ENCODE peak calls at places on chromosomes 7 and 10, in ten cellular contexts. O, G, N, Y, U, F, D, J, R and B are unnamed samples.

GRCh38 chr7:128431221-128431620 is 21.4 kb upstream of the IMPDH1 start:
- DNase-seq in O (no peak), D (peak), J (no peak), U (peak), G (peak), R (no peak), F (no peak), N (no peak), Y (no peak), B (no peak)

GRCh38 chr10:101297901-101298451 is 56.0 kb upstream of the BTRC start:
- DNase-seq in U (peak), Y (peak), O (peak), J (peak), R (peak), G (peak), D (peak), N (peak), F (no peak), B (peak)

GRCh38 chr10:85265121-85265520 is 936.7 kb downstream of the CCSER2 start:
- DNase-seq in G (no peak), N (no peak), R (no peak), F (no peak), O (no peak), D (no peak), Y (no peak), J (no peak), U (no peak), B (no peak)

GRCh38 chr7:80386686-80387085 is 125.2 kb downstream of the GNAT3 start:
- DNase-seq in U (peak), F (no peak), N (no peak), D (no peak), Y (no peak), O (no peak), R (no peak), J (no peak), G (no peak), B (no peak)

GRCh38 chr10:92816106-92816505 is 32.2 kb upstream of the EXOC6 start:
- DNase-seq in Y (no peak), N (no peak), G (no peak), U (no peak), J (no peak), O (no peak), D (no peak), F (no peak), R (no peak), B (no peak)

GRCh38 chr7:122845286-122845685 is 41.0 kb downstream of the CADPS2 start:
- DNase-seq in J (no peak), N (no peak), F (no peak), U (no peak), R (no peak), D (no peak), Y (no peak), G (no peak), O (no peak), B (no peak)

GRCh38 chr10:59000162-59000825 is 176.1 kb upstream of the PHYHIPL start:
- DNase-seq in D (no peak), N (no peak), O (no peak), R (no peak), F (no peak), Y (no peak), G (no peak), U (no peak), J (no peak), B (no peak)

GRCh38 chr7:158413962-158414961 is 173.4 kb downstream of the PTPRN2 start:
- DNase-seq in F (no peak), D (no peak), R (peak), J (no peak), U (peak), Y (no peak), G (no peak), O (no peak), N (peak), B (no peak)

GRCh38 chr7:145718129-145718528 is 398.5 kb upstream of the CNTNAP2 start:
- DNase-seq in O (no peak), Y (no peak), D (no peak), U (no peak), J (no peak), R (no peak), G (no peak), F (no peak), N (peak), B (no peak)

GRCh38 chr10:66586073-66586472 is 339.8 kb upstream of the LRRTM3 start:
- DNase-seq in Y (peak), F (no peak), O (no peak), J (no peak), D (no peak), U (peak), N (no peak), G (peak), R (no peak), B (no peak)
- TF ChIP-seq CTCF in Y (peak), F (no peak), O (no peak), J (no peak), D (no peak), U (peak), N (peak), G (peak), R (no peak), B (peak)

GRCh38 chr7:5528815-5529442 is 105.3 kb upstream of the TNRC18 start:
- DNase-seq in J (no peak), G (no peak), Y (no peak), N (no peak), U (no peak), R (no peak), D (no peak), O (no peak), F (no peak), B (no peak)

GRCh38 chr7:5525271-5526189 is 101.9 kb upstream of the TNRC18 start:
- DNase-seq in R (no peak), G (peak), U (peak), F (no peak), J (no peak), Y (no peak), D (no peak), N (peak), O (no peak), B (no peak)

GRCh38 chr7:5532520-5533335 is 109.1 kb upstream of the TNRC18 start:
- DNase-seq in R (no peak), J (no peak), D (peak), O (peak), N (peak), Y (no peak), U (no peak), F (no peak), G (no peak), B (no peak)

GRCh38 chr7:5526190-5527037 is 102.8 kb upstream of the TNRC18 start:
- DNase-seq in R (peak), O (peak), G (no peak), J (no peak), U (peak), D (no peak), Y (no peak), N (peak), F (no peak), B (no peak)

GRCh38 chr7:5528071-5528814 is 104.6 kb upstream of the TNRC18 start:
- DNase-seq in J (no peak), D (peak), U (peak), F (no peak), G (no peak), N (peak), O (peak), Y (no peak), R (peak), B (no peak)
- TF ChIP-seq CTCF in J (no peak), D (no peak), U (no peak), F (no peak), G (no peak), N (no peak), O (no peak), Y (no peak), R (no peak), B (no peak)

DNA sequence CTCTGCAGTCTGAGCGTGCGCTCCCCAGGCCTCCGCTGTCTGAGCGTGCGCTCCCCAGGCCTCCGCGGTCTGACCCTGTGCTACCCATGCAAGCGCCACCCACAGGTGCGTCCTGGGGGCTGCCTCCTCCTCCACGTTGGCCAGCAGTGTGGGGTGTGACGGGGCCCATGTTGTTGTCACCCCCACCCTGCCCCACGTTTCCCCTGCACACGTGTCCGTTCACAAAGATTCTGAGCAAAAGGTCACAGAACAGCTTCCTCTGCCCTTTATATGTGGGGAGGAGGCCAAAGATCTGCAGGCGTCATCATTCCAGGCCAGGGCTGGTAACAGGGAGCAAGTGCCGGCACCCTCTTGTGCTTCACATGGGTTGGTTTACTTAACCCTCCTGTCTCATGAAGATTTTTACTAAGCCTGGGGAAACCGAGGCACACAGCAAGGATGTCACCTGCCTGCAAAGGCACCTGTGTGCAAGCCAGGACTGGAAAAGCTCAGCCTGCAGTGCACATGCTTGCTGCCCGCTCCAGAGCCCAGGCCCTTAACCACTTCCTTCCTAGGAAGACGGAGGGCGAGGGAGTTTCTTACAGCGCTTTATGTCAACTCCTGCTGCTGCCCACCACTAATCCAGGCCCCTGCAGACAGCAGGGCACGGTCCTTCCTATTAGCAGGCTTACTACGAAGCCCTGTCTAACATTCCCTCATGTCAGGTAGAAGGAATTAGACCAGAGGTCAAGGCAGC is 4.8 kb downstream of the GPR146 start:
- DNase-seq in O (no peak), U (no peak), G (no peak), J (no peak), F (no peak), R (no peak), D (no peak), N (no peak), Y (no peak), B (no peak)
- TF ChIP-seq CTCF in O (no peak), U (no peak), G (no peak), J (no peak), F (no peak), R (no peak), D (no peak), N (no peak), Y (no peak), B (no peak)

GRCh38 chr10:42690449-42691360 is 52.3 kb upstream of the ZNF33B start:
- DNase-seq in U (no peak), R (no peak), D (peak), N (peak), G (no peak), J (no peak), F (no peak), Y (no peak), O (no peak), B (no peak)
- TF ChIP-seq CTCF in U (no peak), R (no peak), D (no peak), N (peak), G (no peak), J (no peak), F (no peak), Y (no peak), O (no peak), B (no peak)

GRCh38 chr7:150875791-150876190 is 23.5 kb downstream of the AOC1 start:
- DNase-seq in G (no peak), O (no peak), D (no peak), Y (no peak), F (no peak), U (no peak), R (no peak), J (no peak), N (no peak), B (no peak)

GRCh38 chr7:150874401-150875198 is 22.3 kb downstream of the AOC1 start:
- DNase-seq in O (no peak), U (no peak), D (no peak), N (no peak), F (no peak), R (no peak), J (no peak), Y (no peak), G (no peak), B (no peak)

GRCh38 chr7:150877545-150877944 is 25.2 kb downstream of the AOC1 start:
- DNase-seq in O (no peak), N (no peak), F (no peak), D (no peak), R (no peak), G (no peak), U (no peak), J (peak), Y (no peak), B (no peak)

GRCh38 chr7:150879345-150879744 is 27.0 kb downstream of the AOC1 start:
- DNase-seq in F (no peak), D (no peak), O (no peak), J (no peak), R (no peak), G (no peak), N (no peak), U (no peak), Y (no peak), B (no peak)

GRCh38 chr7:150876817-150877526 is 24.7 kb downstream of the AOC1 start:
- DNase-seq in J (peak), G (peak), U (peak), O (no peak), Y (peak), D (no peak), R (no peak), F (peak), N (peak), B (peak)
- TF ChIP-seq CTCF in J (peak), G (peak), U (peak), O (no peak), Y (peak), D (peak), R (peak), F (peak), N (peak), B (peak)

GRCh38 chr7:101315336-101315735 is 6.3 kb downstream of the IFT22 start:
- DNase-seq in U (peak), D (no peak), J (peak), F (no peak), R (peak), O (no peak), N (peak), G (peak), Y (peak), B (no peak)
- TF ChIP-seq CTCF in U (peak), D (peak), J (peak), F (peak), R (peak), O (no peak), N (peak), G (peak), Y (peak), B (peak)

DNA sequence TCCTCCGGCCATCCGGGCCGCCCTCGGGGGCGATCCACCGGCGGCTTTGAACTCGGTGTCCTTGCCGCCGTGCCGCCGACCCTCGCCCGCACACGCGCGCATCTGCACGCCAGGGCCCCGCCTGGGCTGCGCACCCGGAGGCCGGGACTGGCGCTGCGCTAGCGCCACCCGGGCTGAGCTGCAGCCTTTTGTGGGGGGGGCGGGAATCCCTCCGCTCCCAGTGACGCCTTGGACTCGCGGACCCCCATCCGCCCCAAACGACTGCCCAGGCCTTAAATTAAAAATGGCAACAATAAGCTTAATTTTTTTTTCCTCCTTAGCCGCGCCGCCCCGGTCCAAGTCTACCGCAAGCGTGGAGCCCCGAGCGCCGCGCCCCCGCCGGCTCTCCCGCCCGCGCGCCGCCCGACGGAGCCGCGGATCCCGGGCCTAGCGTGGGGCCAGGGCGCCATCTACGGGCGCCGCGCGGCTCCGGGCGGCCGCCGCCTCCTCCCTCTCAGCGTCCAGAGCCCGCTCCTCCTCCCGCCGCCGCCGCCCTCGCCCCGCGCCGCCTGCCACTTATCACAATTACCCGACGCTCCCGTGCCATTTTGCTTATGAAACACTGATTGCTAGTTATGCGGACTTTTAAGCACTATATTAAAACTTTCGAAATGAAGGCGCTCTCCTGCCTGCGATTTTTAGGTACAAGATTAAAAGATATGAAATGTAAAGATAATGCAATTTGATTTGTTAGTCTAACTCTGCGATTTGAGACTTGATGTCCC is 7.5 kb upstream of the EBF3 start:
- DNase-seq in Y (peak), D (peak), R (no peak), J (peak), G (peak), N (no peak), F (no peak), O (no peak), U (no peak), B (peak)
- TF ChIP-seq CTCF in Y (no peak), D (peak), R (peak), J (no peak), G (no peak), N (peak), F (no peak), O (no peak), U (peak), B (peak)

GRCh38 chr7:17474724-17475344 is 176.4 kb downstream of the AHR start:
- DNase-seq in U (no peak), Y (peak), F (no peak), G (no peak), J (peak), N (no peak), R (no peak), O (no peak), D (no peak), B (no peak)
- TF ChIP-seq CTCF in U (peak), Y (peak), F (peak), G (peak), J (peak), N (peak), R (no peak), O (no peak), D (no peak), B (peak)

GRCh38 chr7:33191326-33191725 is 62.0 kb downstream of the BBS9 start:
- DNase-seq in O (no peak), U (no peak), N (no peak), F (no peak), R (no peak), D (no peak), J (no peak), Y (no peak), G (no peak), B (no peak)
- TF ChIP-seq CTCF in O (no peak), U (no peak), N (no peak), F (no peak), R (no peak), D (no peak), J (no peak), Y (no peak), G (no peak), B (no peak)

GRCh38 chr10:70915206-70915605 is 26.8 kb upstream of the PCBD1 start:
- DNase-seq in J (no peak), F (no peak), G (no peak), U (no peak), Y (no peak), N (no peak), R (no peak), D (no peak), O (no peak), B (no peak)

GRCh38 chr10:70915806-70916205 is 27.4 kb upstream of the PCBD1 start:
- DNase-seq in Y (no peak), U (no peak), G (no peak), O (no peak), F (no peak), N (no peak), D (no peak), R (no peak), J (no peak), B (no peak)

GRCh38 chr10:70914316-70914864 is 26.0 kb upstream of the PCBD1 start:
- DNase-seq in U (no peak), N (no peak), D (no peak), Y (no peak), J (peak), R (no peak), O (no peak), G (no peak), F (no peak), B (no peak)

GRCh38 chr10:70912556-70912955 is 24.2 kb upstream of the PCBD1 start:
- DNase-seq in G (no peak), N (peak), O (no peak), U (no peak), Y (no peak), F (no peak), D (peak), R (no peak), J (peak), B (no peak)

GRCh38 chr10:70913546-70914240 is 25.3 kb upstream of the PCBD1 start:
- DNase-seq in R (no peak), G (no peak), N (no peak), D (peak), F (no peak), Y (no peak), J (peak), O (no peak), U (no peak), B (no peak)
- TF ChIP-seq CTCF in R (no peak), G (no peak), N (no peak), D (no peak), F (no peak), Y (no peak), J (no peak), O (no peak), U (no peak), B (no peak)